ENCODE peak calls at places on chromosomes 5 and 9, in seven cellular contexts. Z, F, J, U, W, P and V are unnamed samples.

GRCh38 chr5:160083012-160083436 is 36.2 kb downstream of the PWWP2A start:
- DNase-seq in Z (no peak), F (no peak), J (no peak), U (peak), W (no peak), P (no peak), V (no peak)

GRCh38 chr9:23590601-23591000 is 235.4 kb downstream of the ELAVL2 start:
- DNase-seq in Z (no peak), F (no peak), J (no peak), U (no peak), W (no peak), P (no peak), V (no peak)

GRCh38 chr5:39660020-39660419 is 235.2 kb upstream of the DAB2 start:
- DNase-seq in Z (no peak), F (no peak), J (no peak), U (no peak), W (no peak), P (no peak), V (no peak)

GRCh38 chr9:109574061-109574882 is 76.2 kb upstream of the PTPN3 start:
- DNase-seq in Z (peak), F (peak), J (no peak), U (peak), W (no peak), P (no peak), V (no peak)

GRCh38 chr5:179309383-179309670 is 35.9 kb downstream of the ADAMTS2 start:
- DNase-seq in Z (no peak), F (no peak), J (no peak), U (no peak), W (no peak), P (no peak), V (no peak)

GRCh38 chr5:168425997-168426863 is 60.0 kb upstream of the RARS1 start:
- DNase-seq in Z (no peak), F (no peak), J (no peak), U (no peak), W (no peak), P (no peak), V (no peak)

GRCh38 chr9:33103381-33104110 is 27.1 kb upstream of the SMU1 start:
- DNase-seq in Z (no peak), F (no peak), J (no peak), U (no peak), W (no peak), P (no peak), V (no peak)

GRCh38 chr9:134442486-134443168 is 116.4 kb downstream of the RXRA start:
- DNase-seq in Z (no peak), F (no peak), J (no peak), U (no peak), W (no peak), P (no peak), V (no peak)

GRCh38 chr5:151239237-151239861 is 13.6 kb upstream of the GM2A start:
- DNase-seq in Z (peak), F (peak), J (no peak), U (peak), W (peak), P (peak), V (peak)

GRCh38 chr5:160021818-160022446 is 13.0 kb downstream of the TTC1 start:
- DNase-seq in Z (peak), F (peak), J (no peak), U (peak), W (peak), P (peak), V (no peak)

GRCh38 chr5:144028058-144028457 is 142.4 kb downstream of the YIPF5 start:
- DNase-seq in Z (no peak), F (peak), J (no peak), U (peak), W (no peak), P (no peak), V (no peak)

GRCh38 chr9:38347946-38348345 is 44.6 kb upstream of the ALDH1B1 start:
- DNase-seq in Z (no peak), F (no peak), J (no peak), U (no peak), W (no peak), P (no peak), V (no peak)

GRCh38 chr5:112186401-112186990 is 232.6 kb downstream of the EPB41L4A start:
- DNase-seq in Z (peak), F (no peak), J (no peak), U (peak), W (no peak), P (no peak), V (no peak)

GRCh38 chr9:111807197-111807596 is 12.5 kb upstream of the SHOC1 start:
- DNase-seq in Z (no peak), F (no peak), J (no peak), U (no peak), W (no peak), P (no peak), V (no peak)

GRCh38 chr5:124748687-124749594 is 2.5 kb upstream of the ZNF608 start:
- DNase-seq in Z (peak), F (peak), J (no peak), U (peak), W (peak), P (no peak), V (peak)

GRCh38 chr5:126499742-126500396 is 76.7 kb downstream of the GRAMD2B start:
- DNase-seq in Z (no peak), F (no peak), J (no peak), U (no peak), W (peak), P (no peak), V (no peak)

GRCh38 chr9:125990186-125990792 is 243.1 kb downstream of the PBX3 start:
- DNase-seq in Z (no peak), F (no peak), J (no peak), U (no peak), W (peak), P (no peak), V (no peak)

GRCh38 chr5:147519380-147519779 is 9.5 kb upstream of the DPYSL3 start:
- DNase-seq in Z (no peak), F (no peak), J (no peak), U (no peak), W (no peak), P (no peak), V (no peak)

GRCh38 chr5:169906745-169907649 is 73.3 kb downstream of the INSYN2B start:
- DNase-seq in Z (no peak), F (no peak), J (no peak), U (no peak), W (peak), P (no peak), V (no peak)

GRCh38 chr9:37229882-37230482 is 109.6 kb downstream of the ZCCHC7 start:
- DNase-seq in Z (no peak), F (no peak), J (no peak), U (peak), W (no peak), P (no peak), V (no peak)

GRCh38 chr5:53170748-53171349 is 61.3 kb upstream of the MOCS2 start:
- DNase-seq in Z (peak), F (no peak), J (no peak), U (peak), W (peak), P (no peak), V (no peak)

GRCh38 chr5:117488976-117489500 is 914.4 kb upstream of the SEMA6A start:
- DNase-seq in Z (no peak), F (no peak), J (no peak), U (no peak), W (no peak), P (no peak), V (no peak)

GRCh38 chr5:136886623-136887022 is 521.3 kb upstream of the TRPC7 start:
- DNase-seq in Z (no peak), F (no peak), J (no peak), U (no peak), W (no peak), P (no peak), V (no peak)

GRCh38 chr5:116566251-116566650 is 8.4 kb downstream of the SEMA6A start:
- DNase-seq in Z (no peak), F (no peak), J (no peak), U (no peak), W (no peak), P (no peak), V (no peak)

GRCh38 chr5:65078331-65078730 is 309.6 kb downstream of the CWC27 start:
- DNase-seq in Z (no peak), F (no peak), J (no peak), U (peak), W (no peak), P (no peak), V (no peak)

GRCh38 chr5:69024241-69024651 is 69.6 kb upstream of the SLC30A5 start:
- DNase-seq in Z (peak), F (no peak), J (no peak), U (no peak), W (peak), P (no peak), V (no peak)

GRCh38 chr5:93585054-93585751 is 2.2 kb downstream of the NR2F1 start:
- DNase-seq in Z (peak), F (peak), J (no peak), U (no peak), W (peak), P (no peak), V (no peak)

GRCh38 chr9:35691325-35691631 is 1.6 kb upstream of the TPM2 start:
- DNase-seq in Z (no peak), F (no peak), J (no peak), U (no peak), W (no peak), P (no peak), V (no peak)

GRCh38 chr5:78377718-78378105 is 17.3 kb downstream of the SCAMP1 start:
- DNase-seq in Z (no peak), F (no peak), J (no peak), U (no peak), W (no peak), P (no peak), V (no peak)
- H3K27ac ChIP-seq in Z (no peak), F (no peak), J (no peak), U (no peak), W (no peak), P (no peak), V (no peak)

DNA sequence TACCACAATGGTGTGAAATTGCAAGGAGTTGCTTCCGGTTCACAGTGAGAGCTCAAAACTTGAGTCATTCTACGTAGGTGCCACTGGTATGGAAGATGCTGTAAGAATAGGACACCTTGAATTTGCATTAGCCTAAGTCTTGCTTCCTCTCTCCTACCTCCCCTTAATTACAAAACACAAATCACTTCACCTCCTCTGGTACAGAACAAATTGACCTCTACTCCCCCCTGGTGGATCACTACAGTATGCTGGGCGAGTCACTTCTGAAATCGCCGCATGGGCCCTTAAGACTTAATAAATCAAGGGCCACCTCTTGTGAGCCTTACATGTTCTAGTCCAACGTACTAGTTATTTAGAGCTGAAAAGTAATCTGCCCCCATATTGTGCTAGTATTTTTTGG is 145.3 kb upstream of the SMARCA2 start:
- DNase-seq in Z (peak), F (no peak), J (no peak), U (no peak), W (peak), P (no peak), V (no peak)
- TF ChIP-seq CTCF in Z (peak), F (no peak), J (no peak), U (peak), W (peak), P (peak), V (no peak)

GRCh38 chr5:80592105-80592504 is 22.0 kb upstream of the ANKRD34B start:
- DNase-seq in Z (no peak), F (no peak), J (no peak), U (no peak), W (no peak), P (no peak), V (no peak)
- H3K27ac ChIP-seq in Z (no peak), F (no peak), J (no peak), U (no peak), W (no peak), P (no peak), V (no peak)

DNA sequence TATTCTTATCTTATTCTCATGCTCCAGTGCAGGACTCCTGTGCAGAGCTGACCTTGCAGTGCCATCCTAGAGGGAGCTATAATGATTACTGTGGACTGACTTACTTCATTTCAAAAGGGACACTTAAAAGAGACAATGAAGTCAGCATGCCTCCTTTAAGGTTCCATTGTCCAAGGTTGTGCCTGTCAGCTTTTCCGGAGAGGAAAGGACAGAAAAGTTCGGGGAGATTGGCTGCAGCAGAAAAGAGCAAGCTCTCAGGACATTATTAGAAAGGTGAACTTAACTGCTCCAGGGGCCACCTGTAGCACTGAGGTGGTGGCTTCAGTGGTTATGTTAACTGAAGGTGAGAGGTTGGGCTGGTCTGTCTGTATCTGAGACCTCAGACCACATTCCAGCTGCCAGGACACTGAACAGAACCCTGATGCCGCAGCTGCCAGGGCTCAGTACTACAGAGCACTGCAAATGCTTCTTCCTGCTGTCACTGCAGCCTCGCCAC is 112.9 kb downstream of the ST8SIA4 start:
- DNase-seq in Z (no peak), F (no peak), J (no peak), U (no peak), W (peak), P (no peak), V (no peak)
- TF ChIP-seq CTCF in Z (no peak), F (no peak), J (no peak), U (peak), W (peak), P (no peak), V (no peak)

GRCh38 chr5:172954277-172954676 is 4.9 kb upstream of the RPL26L1 start:
- DNase-seq in Z (no peak), F (no peak), J (no peak), U (no peak), W (no peak), P (no peak), V (peak)
- H3K27ac ChIP-seq in Z (no peak), F (peak), J (peak), U (peak), W (no peak), P (no peak), V (peak)

DNA sequence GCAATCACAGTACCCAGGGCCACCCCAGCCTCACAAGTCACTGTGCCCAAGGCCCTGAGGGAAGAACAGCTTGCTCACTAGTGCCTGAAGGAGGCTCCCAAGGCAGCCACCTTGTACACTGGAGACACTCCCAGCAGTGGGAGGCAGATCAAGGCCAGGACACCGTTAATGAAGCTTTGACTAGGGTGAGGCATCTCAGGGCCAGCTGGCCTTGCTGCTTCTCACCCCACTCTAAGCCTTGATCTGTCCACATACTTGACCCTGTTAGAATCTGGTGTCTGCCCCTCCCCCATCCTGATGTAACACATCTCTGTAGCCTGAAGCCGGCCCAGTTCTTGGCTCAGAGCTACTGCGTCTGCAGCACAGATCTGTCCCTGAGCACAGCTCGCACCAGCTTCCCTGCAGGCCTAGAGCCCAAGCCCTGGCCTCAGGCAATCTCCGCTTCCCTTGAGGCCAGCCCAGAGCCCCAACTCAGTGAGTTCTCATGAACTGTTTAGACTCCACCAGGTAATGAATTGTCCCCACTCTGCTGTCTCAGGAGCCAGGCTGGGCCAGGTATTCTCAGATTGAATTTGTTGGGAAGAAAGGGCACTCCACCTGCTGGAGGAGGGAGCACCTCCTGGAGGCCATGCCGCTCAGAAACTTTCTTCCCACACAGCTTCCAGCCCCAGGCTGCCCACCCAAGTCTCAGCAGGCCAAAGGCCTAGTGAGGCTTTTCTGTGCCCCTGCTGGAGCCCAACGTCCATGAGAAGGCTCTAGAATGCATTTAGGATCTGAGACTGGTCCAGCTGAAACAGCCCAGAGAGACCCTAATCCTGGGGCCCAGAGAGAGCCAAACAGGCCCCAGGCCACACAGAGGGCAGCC is 13.4 kb upstream of the JADE2 start:
- DNase-seq in Z (peak), F (peak), J (no peak), U (peak), W (peak), P (no peak), V (no peak)
- TF ChIP-seq CTCF in Z (peak), F (peak), J (no peak), U (no peak), W (peak), P (no peak), V (no peak)

GRCh38 chr9:130344366-130344765 is 78.8 kb downstream of the HMCN2 start:
- DNase-seq in Z (no peak), F (no peak), J (no peak), U (no peak), W (no peak), P (no peak), V (no peak)

GRCh38 chr9:130345009-130345992 is 79.7 kb downstream of the HMCN2 start:
- DNase-seq in Z (no peak), F (no peak), J (no peak), U (no peak), W (peak), P (no peak), V (no peak)

GRCh38 chr9:130346431-130346830 is 80.9 kb downstream of the HMCN2 start:
- DNase-seq in Z (no peak), F (no peak), J (no peak), U (no peak), W (peak), P (no peak), V (no peak)

GRCh38 chr9:130347036-130347435 is 81.5 kb downstream of the HMCN2 start:
- DNase-seq in Z (no peak), F (no peak), J (no peak), U (no peak), W (peak), P (no peak), V (no peak)

GRCh38 chr9:130345993-130346385 is 80.4 kb downstream of the HMCN2 start:
- DNase-seq in Z (no peak), F (no peak), J (no peak), U (no peak), W (peak), P (no peak), V (no peak)
- H3K27ac ChIP-seq in Z (no peak), F (no peak), J (no peak), U (no peak), W (no peak), P (no peak), V (no peak)

GRCh38 chr9:87515588-87516221 is 18.0 kb downstream of the DAPK1 start:
- DNase-seq in Z (no peak), F (no peak), J (no peak), U (no peak), W (no peak), P (no peak), V (no peak)
- TF ChIP-seq CTCF in Z (no peak), F (no peak), J (no peak), U (no peak), W (no peak), P (no peak), V (no peak)

DNA sequence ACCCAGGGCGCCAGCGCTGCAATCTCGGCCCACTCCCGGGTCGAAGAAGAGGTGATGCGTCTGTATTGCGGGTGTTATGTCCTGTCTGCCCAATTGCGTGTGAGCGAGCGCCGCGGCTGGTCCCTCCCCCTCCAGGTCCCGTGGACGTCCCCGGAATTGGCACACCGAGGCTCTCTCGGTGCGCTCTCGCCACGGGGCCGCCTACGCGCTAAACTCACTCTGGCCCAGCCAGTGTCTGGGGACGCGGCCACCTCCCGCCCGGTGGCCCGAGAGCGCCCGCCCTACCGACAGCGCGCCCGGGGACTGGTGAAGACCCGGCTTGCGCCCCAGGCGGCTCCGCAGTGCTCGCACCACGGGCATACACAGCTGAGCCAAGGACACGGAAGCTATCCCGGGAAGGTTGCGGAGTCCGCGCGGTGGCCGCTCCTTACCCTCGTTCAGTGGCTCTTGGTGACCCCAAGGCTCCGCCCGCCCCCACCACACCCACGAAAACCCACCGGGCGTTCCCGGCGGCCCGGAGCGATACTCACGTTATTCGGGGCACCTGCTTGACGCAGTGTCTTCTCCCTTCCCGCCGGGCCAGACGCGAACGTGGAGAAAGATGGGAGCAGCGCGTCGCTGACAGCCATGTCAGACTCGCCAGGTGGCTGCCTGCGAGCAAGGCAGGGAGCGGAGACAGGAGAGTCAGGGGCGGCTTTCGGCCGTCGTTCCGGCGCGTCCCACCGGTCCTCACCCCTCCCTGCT is 997 bp downstream of the KLF4 start:
- DNase-seq in Z (peak), F (peak), J (peak), U (peak), W (peak), P (no peak), V (peak)
- H3K27ac ChIP-seq in Z (no peak), F (peak), J (peak), U (peak), W (no peak), P (no peak), V (peak)